ENCODE peak calls at places on chromosome 13, in five cellular contexts. P is dorsolateral prefrontal cortex, R is epithelial cell of esophagus, I is sigmoid colon, L is choroid plexus epithelial cell. C is an unnamed sample.

GRCh38 chr13:64505511-64505910 is 2724.6 kb downstream of the PCDH9 start:
- DNase-seq in I (no peak), R (peak), L (peak), P (no peak), C (no peak)

GRCh38 chr13:100506154-100506553 is 82.4 kb downstream of the GGACT start:
- DNase-seq in L (no peak), R (no peak), P (no peak), I (no peak), C (peak)

GRCh38 chr13:32202268-32202667 is 112.9 kb downstream of the ZAR1L start:
- DNase-seq in R (no peak), L (no peak), I (no peak), P (no peak), C (no peak)

GRCh38 chr13:94617389-94618000 is 15.8 kb downstream of the GPR180 start:
- DNase-seq in P (no peak), R (no peak), L (peak), I (no peak), C (peak)

GRCh38 chr13:24043590-24044350 is 116.8 kb upstream of the SPATA13 start:
- DNase-seq in R (no peak), P (no peak), I (no peak), L (no peak), C (no peak)

GRCh38 chr13:50229935-50230334 is 214.7 kb downstream of the KCNRG start:
- DNase-seq in R (peak), L (peak), P (no peak), I (no peak), C (no peak)

GRCh38 chr13:114097893-114098688 is 34.3 kb downstream of the RASA3 start:
- DNase-seq in R (no peak), L (no peak), P (peak), I (peak), C (no peak)

GRCh38 chr13:110240352-110240751 is 66.6 kb downstream of the COL4A1 start:
- DNase-seq in L (no peak), R (no peak), I (no peak), P (no peak), C (no peak)

GRCh38 chr13:70816853-70817252 is 708.6 kb upstream of the KLHL1 start:
- DNase-seq in I (no peak), L (peak), R (peak), P (no peak), C (no peak)

GRCh38 chr13:113399755-113400149 is 35.8 kb upstream of the GRTP1 start:
- DNase-seq in R (no peak), P (peak), L (no peak), I (peak), C (no peak)

GRCh38 chr13:89097994-89098393 is 1426.8 kb downstream of the SLITRK5 start:
- DNase-seq in P (no peak), R (peak), I (no peak), L (no peak), C (no peak)

GRCh38 chr13:51534075-51534817 is 50.0 kb upstream of the WDFY2 start:
- DNase-seq in I (no peak), P (peak), R (peak), L (no peak), C (peak)

GRCh38 chr13:40401911-40402776 is 264.3 kb downstream of the FOXO1 start:
- DNase-seq in P (peak), I (peak), R (peak), L (peak), C (peak)

GRCh38 chr13:51849145-51850101 is 4.4 kb upstream of the TMEM272 start:
- DNase-seq in I (no peak), P (no peak), R (no peak), L (peak), C (peak)

GRCh38 chr13:108120332-108120731 is 95.0 kb downstream of the LIG4 start:
- DNase-seq in R (no peak), I (no peak), L (no peak), P (no peak), C (no peak)

GRCh38 chr13:38228322-38228721 is 121.3 kb upstream of the UFM1 start:
- DNase-seq in R (no peak), P (no peak), L (no peak), I (no peak), C (no peak)

GRCh38 chr13:73991384-73991783 is 142.8 kb downstream of the KLF12 start:
- DNase-seq in I (no peak), R (no peak), L (no peak), P (no peak), C (no peak)

GRCh38 chr13:112938680-112939079 is 30.3 kb upstream of the MCF2L start:
- DNase-seq in I (peak), P (no peak), L (no peak), R (no peak), C (no peak)

GRCh38 chr13:112781881-112782361 is 92.1 kb downstream of the ATP11A start:
- DNase-seq in R (peak), L (no peak), P (peak), I (peak), C (no peak)

GRCh38 chr13:85544756-85545155 is 254.5 kb downstream of the SLITRK6 start:
- DNase-seq in P (no peak), L (no peak), R (no peak), I (no peak), C (no peak)

GRCh38 chr13:58999851-59000250 is 1163.9 kb downstream of the DIAPH3 start:
- DNase-seq in I (no peak), R (no peak), P (no peak), L (peak), C (no peak)

GRCh38 chr13:44908712-44909111 is 80.6 kb downstream of the NUFIP1 start:
- DNase-seq in R (no peak), I (no peak), P (no peak), L (no peak), C (no peak)

GRCh38 chr13:71754407-71754974 is 112.5 kb downstream of the DACH1 start:
- DNase-seq in L (peak), R (no peak), I (no peak), P (no peak), C (no peak)

GRCh38 chr13:113460599-113460998 is 7.3 kb upstream of the ADPRHL1 start:
- DNase-seq in P (no peak), L (no peak), I (no peak), R (peak), C (no peak)

GRCh38 chr13:40434516-40435397 is 231.7 kb downstream of the FOXO1 start:
- DNase-seq in R (no peak), L (no peak), I (no peak), P (no peak), C (no peak)

GRCh38 chr13:30216111-30216510 is 91.2 kb downstream of the KATNAL1 start:
- DNase-seq in L (peak), P (no peak), I (no peak), R (no peak), C (no peak)

GRCh38 chr13:36341718-36342117 is 4.5 kb downstream of the SPART start:
- DNase-seq in R (peak), L (peak), I (no peak), P (no peak), C (no peak)

GRCh38 chr13:36332986-36333385 is 13.2 kb downstream of the SPART start:
- DNase-seq in I (no peak), P (no peak), R (peak), L (peak), C (no peak)

GRCh38 chr13:36343766-36344165 is 2.4 kb downstream of the SPART start:
- DNase-seq in L (no peak), R (no peak), I (no peak), P (no peak), C (no peak)

GRCh38 chr13:36339600-36340155 is 6.5 kb downstream of the SPART start:
- DNase-seq in R (peak), L (no peak), I (no peak), P (no peak), C (no peak)

DNA sequence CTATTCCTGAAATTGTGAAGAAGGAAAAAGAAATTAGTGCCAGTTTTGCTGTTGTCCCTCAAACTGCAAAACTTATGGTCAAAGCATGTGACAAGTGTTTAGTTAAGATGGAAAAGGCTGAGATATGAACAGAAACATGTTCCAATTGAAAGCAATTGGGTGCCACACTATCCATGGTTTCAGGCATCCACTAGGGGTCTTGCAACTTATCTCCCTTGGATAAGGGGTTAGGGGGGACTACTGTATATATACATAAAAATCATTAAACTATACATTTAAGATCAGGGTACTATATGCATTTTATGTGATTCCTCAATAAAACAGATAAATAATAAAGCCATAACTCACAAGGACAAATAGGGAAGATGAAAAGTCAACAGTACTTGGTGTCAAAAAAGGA is 8.3 kb downstream of the SPART start:
- DNase-seq in L (no peak), R (no peak), I (no peak), P (no peak), C (no peak)
- TF ChIP-seq CTCF in L (peak), R (no peak), I (no peak), P (no peak), C (no peak)

GRCh38 chr13:46679369-46680180 is 117.4 kb downstream of the ESD start:
- DNase-seq in P (no peak), R (no peak), L (peak), I (no peak), C (peak)
- TF ChIP-seq CTCF in P (no peak), R (no peak), L (peak), I (no peak), C (no peak)

GRCh38 chr13:98869408-98870090 is 108.3 kb downstream of the DOCK9 start:
- DNase-seq in L (peak), R (peak), I (no peak), P (no peak), C (no peak)
- TF ChIP-seq CTCF in L (peak), R (peak), I (no peak), P (no peak), C (peak)

GRCh38 chr13:91307887-91308286 is 39.6 kb upstream of the MIR17HG start:
- DNase-seq in I (no peak), P (no peak), L (no peak), R (no peak), C (no peak)

GRCh38 chr13:91304740-91305139 is 42.7 kb upstream of the MIR17HG start:
- DNase-seq in L (no peak), R (no peak), I (no peak), P (no peak), C (no peak)

GRCh38 chr13:91311491-91311890 is 36.0 kb upstream of the MIR17HG start:
- DNase-seq in L (no peak), I (no peak), R (no peak), P (no peak), C (no peak)

GRCh38 chr13:91305652-91306051 is 41.8 kb upstream of the MIR17HG start:
- DNase-seq in R (no peak), P (no peak), L (no peak), I (no peak), C (no peak)

GRCh38 chr13:91308299-91308698 is 39.2 kb upstream of the MIR17HG start:
- DNase-seq in I (no peak), R (no peak), P (no peak), L (peak), C (no peak)
- TF ChIP-seq CTCF in I (no peak), R (peak), P (no peak), L (no peak), C (peak)

DNA sequence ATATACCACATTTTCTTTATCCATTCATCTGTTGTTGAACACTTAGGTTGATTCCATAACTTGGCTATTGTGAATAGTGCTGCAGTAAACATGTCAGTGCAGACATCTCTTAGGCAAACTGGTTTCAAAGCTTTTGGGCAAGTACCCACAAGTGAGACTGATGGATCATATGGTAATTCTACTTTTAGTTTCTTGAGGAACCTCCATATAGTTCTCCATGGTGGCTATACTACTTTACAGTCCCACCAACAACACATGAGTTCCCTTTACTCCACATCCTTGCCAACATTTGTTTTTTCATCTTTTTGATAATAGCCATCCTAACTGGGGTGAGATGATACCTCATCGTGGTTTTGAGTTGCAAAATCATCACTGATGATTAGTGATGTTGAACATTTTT is 8.5 kb downstream of the CYSLTR2 start:
- DNase-seq in P (no peak), L (no peak), I (no peak), R (peak), C (no peak)
- TF ChIP-seq CTCF in P (no peak), L (no peak), I (no peak), R (no peak), C (no peak)